ENCODE peak calls at places on chromosomes 1 and 21, in six cellular contexts. J is Panc1, F is OCI-LY7, R is hepatocyte, E is transverse colon, C is aorta. A is an unnamed sample. For H3K4me1, the result is how much of the 10 kb centered on the place peaks cover.

GRCh38 chr1:36253463-36253862 is 29.2 kb downstream of the THRAP3 start:
- DNase-seq in F (no peak), J (no peak), E (no peak), C (no peak), R (peak), A (no peak)

GRCh38 chr1:113931456-113931855 is 2.3 kb downstream of the HIPK1 start:
- DNase-seq in J (no peak), R (peak), C (no peak), F (no peak), E (no peak), A (no peak)

GRCh38 chr1:85935234-85935633 is 221.3 kb downstream of the COL24A1 start:
- DNase-seq in J (no peak), E (no peak), R (no peak), C (no peak), F (no peak), A (no peak)

GRCh38 chr21:34722684-34723300 is 54.0 kb downstream of the CLIC6 start:
- DNase-seq in J (peak), R (no peak), C (no peak), E (no peak), F (peak), A (no peak)

GRCh38 chr1:72230746-72231145 is 51.6 kb downstream of the NEGR1 start:
- DNase-seq in F (no peak), R (no peak), J (no peak), E (no peak), C (no peak), A (no peak)

GRCh38 chr21:42614811-42615342 is 38.5 kb upstream of the PDE9A start:
- DNase-seq in F (peak), C (peak), E (peak), J (no peak), R (peak), A (peak)

GRCh38 chr1:150650193-150650592 is 20.8 kb upstream of the ENSA start:
- DNase-seq in R (peak), E (peak), J (no peak), F (no peak), C (no peak), A (no peak)

GRCh38 chr1:246599315-246599714 is 33.1 kb downstream of the CNST start:
- DNase-seq in F (no peak), J (no peak), R (no peak), C (no peak), E (no peak), A (no peak)

GRCh38 chr1:213582976-213583567 is 404.7 kb upstream of the PROX1 start:
- DNase-seq in E (no peak), F (no peak), R (no peak), J (no peak), C (no peak), A (no peak)

GRCh38 chr1:234495231-234495990 is 16.4 kb upstream of the TARBP1 start:
- DNase-seq in J (no peak), F (peak), C (no peak), E (no peak), R (peak), A (peak)

GRCh38 chr1:94001397-94002045 is 92.3 kb upstream of the GCLM start:
- DNase-seq in C (no peak), E (no peak), F (no peak), R (no peak), J (no peak), A (no peak)

GRCh38 chr21:39006653-39007417 is 176.4 kb downstream of the PSMG1 start:
- DNase-seq in J (no peak), C (peak), R (no peak), F (peak), E (peak), A (no peak)

GRCh38 chr1:88509369-88509768 is 174.7 kb upstream of the PKN2 start:
- DNase-seq in F (no peak), C (no peak), R (no peak), E (no peak), J (no peak), A (no peak)
- H3K4me1 ChIP-seq in F (under half), C (under half), R (under half), E (under half), J (under half), A (under half)

GRCh38 chr1:56526571-56527174 is 52.7 kb downstream of the PLPP3 start:
- DNase-seq in F (peak), E (peak), R (no peak), C (no peak), J (no peak), A (no peak)
- H3K4me1 ChIP-seq in F (half or more), E (under half), R (under half), C (under half), J (under half), A (under half)

GRCh38 chr1:23978825-23979224 is 1.3 kb downstream of the SRSF10 start:
- DNase-seq in R (no peak), J (no peak), C (no peak), F (no peak), E (no peak), A (no peak)

GRCh38 chr1:23980725-23981063 is 567 bp upstream of the SRSF10 start:
- DNase-seq in F (peak), R (peak), C (no peak), E (peak), J (no peak), A (no peak)

GRCh38 chr1:23980006-23980724 is at the start of gene SRSF10:
- DNase-seq in R (peak), C (peak), J (peak), E (peak), F (peak), A (peak)

GRCh38 chr1:23977854-23978191 is 2.3 kb downstream of the SRSF10 start:
- DNase-seq in C (no peak), J (no peak), F (no peak), R (no peak), E (no peak), A (no peak)

GRCh38 chr1:23979387-23980005 is 631 bp downstream of the SRSF10 start:
- DNase-seq in R (no peak), F (no peak), C (peak), J (no peak), E (no peak), A (no peak)
- H3K4me1 ChIP-seq in R (under half), F (half or more), C (under half), J (under half), E (under half), A (half or more)

DNA sequence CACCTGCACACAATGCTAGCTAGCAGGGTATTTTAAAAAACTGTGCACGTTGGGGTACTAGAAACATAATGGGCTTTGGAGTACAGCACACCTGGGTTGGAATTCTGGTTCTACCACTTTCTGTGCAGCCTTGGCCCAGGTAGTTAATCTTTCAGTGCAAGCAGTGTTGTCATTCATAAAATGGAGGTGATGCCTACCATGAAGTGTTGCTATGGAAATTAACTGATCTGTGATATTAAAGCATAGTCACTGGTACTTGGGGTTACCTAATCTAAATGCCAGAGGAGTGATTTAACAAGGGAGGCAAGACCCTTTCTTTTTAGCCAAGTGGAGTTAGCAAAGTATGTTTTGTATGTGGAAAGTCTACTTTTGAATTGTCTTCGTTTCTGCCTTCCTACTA is 18.0 kb downstream of the ATP1B1 start:
- DNase-seq in R (no peak), E (no peak), J (no peak), F (no peak), C (no peak), A (no peak)
- H3K4me1 ChIP-seq in R (under half), E (under half), J (under half), F (under half), C (under half), A (under half)

GRCh38 chr1:9655127-9655723 is 3.7 kb downstream of the PIK3CD start:
- DNase-seq in E (no peak), F (peak), R (no peak), J (no peak), C (no peak), A (peak)
- H3K4me1 ChIP-seq in E (under half), F (half or more), R (under half), J (under half), C (under half), A (half or more)